ENCODE peak calls at places on chromosomes 11 and 22, in nine cellular contexts. Z is thyroid gland, I is heart right ventricle, L is colonic mucosa, Y is brain microvascular endothelial cell, O is cardiac fibroblast, H is upper lobe of right lung, X is A549, F is stomach. T is an unnamed sample.

GRCh38 chr22:46224771-46225290 is 25.3 kb downstream of the CDPF1 start:
- DNase-seq in Z (no peak), I (no peak), L (no peak), Y (no peak), O (no peak), H (no peak), X (no peak), F (no peak), T (no peak)

GRCh38 chr11:78419327-78419726 is 1.7 kb upstream of the GAB2 start:
- DNase-seq in Z (peak), I (peak), L (peak), Y (peak), O (peak), H (no peak), X (peak), F (peak), T (peak)

GRCh38 chr11:45918331-45918941 is 759 bp upstream of the PEX16 start:
- DNase-seq in Z (peak), I (peak), L (peak), Y (peak), O (peak), H (peak), X (peak), F (peak), T (peak)

GRCh38 chr22:39292561-39293074 is 26.8 kb downstream of the RPL3 start:
- DNase-seq in Z (peak), I (peak), L (peak), Y (peak), O (peak), H (peak), X (peak), F (peak), T (peak)

GRCh38 chr11:47108214-47108613 is 68.5 kb downstream of the ARFGAP2 start:
- DNase-seq in Z (no peak), I (no peak), L (no peak), Y (no peak), O (no peak), H (no peak), X (no peak), F (no peak), T (no peak)

GRCh38 chr11:131229221-131229620 is 141.2 kb upstream of the NTM start:
- DNase-seq in Z (peak), I (no peak), L (no peak), Y (no peak), O (no peak), H (no peak), X (no peak), F (no peak), T (no peak)

GRCh38 chr11:57085604-57086003 is 96.1 kb upstream of the LRRC55 start:
- DNase-seq in Z (no peak), I (no peak), L (no peak), Y (no peak), O (peak), H (no peak), X (peak), F (no peak), T (no peak)

GRCh38 chr11:61413496-61413895 is 16.3 kb downstream of the CPSF7 start:
- DNase-seq in Z (no peak), I (no peak), L (no peak), Y (no peak), O (peak), H (no peak), X (no peak), F (no peak), T (peak)

GRCh38 chr11:31779268-31779879 is 31.7 kb downstream of the PAX6 start:
- DNase-seq in Z (no peak), I (no peak), L (no peak), Y (peak), O (no peak), H (no peak), X (no peak), F (no peak), T (peak)

GRCh38 chr22:45105281-45105700 is 58.4 kb upstream of the NUP50 start:
- DNase-seq in Z (no peak), I (no peak), L (no peak), Y (no peak), O (no peak), H (no peak), X (peak), F (no peak), T (peak)

GRCh38 chr22:17266261-17266971 is 47.2 kb upstream of the ADA2 start:
- DNase-seq in Z (no peak), I (peak), L (peak), Y (no peak), O (no peak), H (no peak), X (no peak), F (no peak), T (no peak)

GRCh38 chr11:88849368-88849767 is 216.4 kb downstream of the GRM5 start:
- DNase-seq in Z (no peak), I (no peak), L (no peak), Y (no peak), O (no peak), H (no peak), X (no peak), F (no peak), T (peak)

GRCh38 chr11:35950082-35950481 is 6.2 kb downstream of the LDLRAD3 start:
- DNase-seq in Z (no peak), I (no peak), L (no peak), Y (no peak), O (no peak), H (no peak), X (no peak), F (no peak), T (peak)

GRCh38 chr22:49972163-49973017 is 11.8 kb downstream of the PIM3 start:
- DNase-seq in Z (peak), I (peak), L (peak), Y (no peak), O (no peak), H (peak), X (no peak), F (peak), T (no peak)

GRCh38 chr11:22539851-22540376 is 85.7 kb downstream of the FANCF start:
- DNase-seq in Z (no peak), I (no peak), L (no peak), Y (peak), O (peak), H (no peak), X (no peak), F (no peak), T (peak)

GRCh38 chr11:114395776-114396175 is 4.5 kb downstream of the C11orf71 start:
- DNase-seq in Z (no peak), I (no peak), L (peak), Y (no peak), O (no peak), H (no peak), X (no peak), F (no peak), T (peak)
- TF ChIP-seq CTCF in Z (no peak), I (no peak), L (no peak), Y (peak), O (peak), H (peak), X (peak), F (no peak), T (peak)

GRCh38 chr11:30452842-30453241 is 129.9 kb downstream of the ARL14EP start:
- DNase-seq in Z (no peak), I (no peak), L (no peak), Y (no peak), O (no peak), H (no peak), X (no peak), F (no peak), T (no peak)

GRCh38 chr11:30453705-30454104 is 130.8 kb downstream of the ARL14EP start:
- DNase-seq in Z (no peak), I (no peak), L (no peak), Y (no peak), O (no peak), H (no peak), X (no peak), F (no peak), T (no peak)

GRCh38 chr11:30452114-30452513 is 129.2 kb downstream of the ARL14EP start:
- DNase-seq in Z (no peak), I (no peak), L (no peak), Y (no peak), O (no peak), H (no peak), X (no peak), F (no peak), T (peak)

GRCh38 chr11:30455025-30455424 is 131.1 kb downstream of the MPPED2 start:
- DNase-seq in Z (no peak), I (no peak), L (no peak), Y (no peak), O (no peak), H (no peak), X (no peak), F (no peak), T (no peak)

GRCh38 chr11:30454108-30454507 is 131.2 kb downstream of the ARL14EP start:
- DNase-seq in Z (no peak), I (no peak), L (no peak), Y (no peak), O (no peak), H (no peak), X (no peak), F (no peak), T (no peak)
- H3K4me3 ChIP-seq in Z (no peak), I (no peak), L (no peak), Y (no peak), O (no peak), H (no peak), X (no peak), F (no peak), T (no peak)

GRCh38 chr11:76600124-76600655 is 70.4 kb downstream of the LRRC32 start:
- DNase-seq in Z (no peak), I (peak), L (no peak), Y (no peak), O (no peak), H (no peak), X (no peak), F (no peak), T (no peak)

GRCh38 chr11:76599041-76600013 is 71.2 kb downstream of the LRRC32 start:
- DNase-seq in Z (no peak), I (peak), L (no peak), Y (peak), O (peak), H (peak), X (no peak), F (no peak), T (no peak)

GRCh38 chr11:76596652-76597051 is 73.9 kb downstream of the LRRC32 start:
- DNase-seq in Z (no peak), I (peak), L (no peak), Y (no peak), O (no peak), H (no peak), X (no peak), F (no peak), T (no peak)

GRCh38 chr11:76597533-76598425 is 72.8 kb downstream of the LRRC32 start:
- DNase-seq in Z (no peak), I (peak), L (no peak), Y (no peak), O (no peak), H (no peak), X (no peak), F (no peak), T (no peak)

GRCh38 chr11:76598426-76598839 is 72.1 kb downstream of the LRRC32 start:
- DNase-seq in Z (no peak), I (peak), L (no peak), Y (no peak), O (peak), H (peak), X (peak), F (no peak), T (peak)
- TF ChIP-seq CTCF in Z (no peak), I (peak), L (no peak), Y (peak), O (peak), H (peak), X (peak), F (no peak), T (peak)

GRCh38 chr11:66418986-66419308 is 1.9 kb upstream of the NPAS4 start:
- DNase-seq in Z (no peak), I (no peak), L (no peak), Y (no peak), O (no peak), H (no peak), X (no peak), F (no peak), T (no peak)

GRCh38 chr11:66421492-66422205 is 814 bp downstream of the NPAS4 start:
- DNase-seq in Z (peak), I (peak), L (peak), Y (peak), O (peak), H (peak), X (peak), F (peak), T (peak)

GRCh38 chr11:66418168-66418985 is 2.5 kb upstream of the NPAS4 start:
- DNase-seq in Z (peak), I (peak), L (peak), Y (peak), O (peak), H (no peak), X (peak), F (peak), T (peak)

GRCh38 chr11:66420671-66421476 is at the start of gene NPAS4:
- DNase-seq in Z (no peak), I (no peak), L (no peak), Y (no peak), O (no peak), H (no peak), X (no peak), F (no peak), T (no peak)

DNA sequence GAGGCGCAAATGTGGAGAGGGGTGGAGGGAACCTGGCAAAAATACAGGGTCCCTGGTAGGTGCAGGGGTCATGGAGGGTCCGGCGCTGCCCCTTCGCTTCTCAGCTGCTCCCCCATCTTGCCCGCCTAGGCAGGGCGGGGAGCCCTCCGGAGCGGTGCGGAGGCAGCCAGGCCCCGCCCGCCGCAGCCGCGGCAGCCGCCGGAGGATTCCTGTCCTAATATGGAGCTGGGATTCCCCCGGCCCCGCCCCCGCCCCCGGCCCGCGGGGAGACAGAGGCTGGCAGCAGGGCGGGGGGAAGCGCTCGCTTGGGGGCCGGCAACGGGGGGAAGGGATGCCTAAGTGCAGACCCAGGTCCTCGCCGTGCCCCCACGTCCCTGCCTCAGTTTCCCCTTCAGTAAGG is 1.0 kb upstream of the NPAS4 start:
- DNase-seq in Z (no peak), I (no peak), L (no peak), Y (no peak), O (no peak), H (no peak), X (no peak), F (no peak), T (no peak)
- H3K4me3 ChIP-seq in Z (no peak), I (no peak), L (no peak), Y (no peak), O (no peak), H (no peak), X (no peak), F (no peak), T (no peak)

DNA sequence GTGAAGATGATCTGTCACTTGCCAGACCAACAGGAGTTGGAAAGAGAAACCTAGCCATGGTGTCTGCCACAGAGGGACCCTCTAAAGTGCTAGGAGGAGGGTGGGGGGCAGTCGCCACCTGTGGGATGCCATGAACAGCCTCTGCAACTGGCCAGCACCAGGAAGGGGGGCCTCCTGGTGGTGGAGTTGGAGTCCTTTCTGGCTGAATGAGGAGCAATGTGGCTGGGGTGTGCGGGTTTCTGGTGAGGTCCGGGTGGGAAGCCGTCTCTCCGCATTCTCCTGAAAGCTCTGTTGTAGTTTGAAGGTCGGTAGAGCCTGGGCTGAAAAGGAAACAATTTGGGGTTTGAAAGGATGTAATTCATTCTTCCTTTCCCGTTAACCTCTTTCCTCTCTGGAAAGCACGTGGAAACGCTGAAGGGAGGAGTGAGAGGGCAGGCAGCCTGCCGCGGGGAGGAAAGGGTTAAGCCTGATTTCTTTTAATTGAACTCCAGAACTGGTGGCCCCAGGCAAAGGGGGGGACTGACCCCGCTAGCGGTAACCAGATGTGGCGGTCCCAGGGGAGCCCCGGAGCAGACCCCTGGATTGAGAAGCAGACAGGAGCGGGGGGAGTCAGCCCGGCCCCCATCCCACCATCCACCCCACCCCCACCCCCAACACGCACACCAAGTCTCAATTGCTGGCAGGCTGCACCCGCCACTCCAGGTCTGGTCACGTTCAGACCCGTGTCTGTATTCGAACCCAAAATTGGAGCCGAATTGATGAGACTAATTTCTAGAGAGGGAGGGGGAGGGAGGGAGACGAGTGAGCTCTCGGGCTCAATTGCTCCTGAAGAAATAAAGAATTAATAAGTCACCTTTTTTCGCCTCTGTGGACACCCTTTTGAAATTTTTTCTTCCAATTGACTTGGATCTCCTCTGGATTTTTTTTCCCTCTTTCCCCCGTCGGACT is 1.8 kb upstream of the FLI1 start:
- DNase-seq in Z (no peak), I (no peak), L (no peak), Y (no peak), O (peak), H (no peak), X (no peak), F (no peak), T (no peak)
- TF ChIP-seq CTCF in Z (no peak), I (peak), L (no peak), Y (peak), O (peak), H (peak), X (no peak), F (no peak), T (no peak)

GRCh38 chr11:15071556-15072255 is 1.7 kb upstream of the CALCB start:
- DNase-seq in Z (no peak), I (no peak), L (no peak), Y (no peak), O (no peak), H (no peak), X (no peak), F (no peak), T (no peak)

GRCh38 chr11:15072551-15073143 is 746 bp upstream of the CALCB start:
- DNase-seq in Z (no peak), I (no peak), L (no peak), Y (no peak), O (no peak), H (no peak), X (no peak), F (no peak), T (no peak)

GRCh38 chr11:15073361-15074205 is at the start of gene CALCB:
- DNase-seq in Z (peak), I (no peak), L (no peak), Y (no peak), O (peak), H (no peak), X (peak), F (no peak), T (peak)

GRCh38 chr11:15075162-15075526 is 1.8 kb downstream of the CALCB start:
- DNase-seq in Z (no peak), I (no peak), L (no peak), Y (no peak), O (no peak), H (no peak), X (no peak), F (no peak), T (no peak)

GRCh38 chr11:15074206-15075161 is 1.1 kb downstream of the CALCB start:
- DNase-seq in Z (peak), I (peak), L (peak), Y (peak), O (peak), H (peak), X (peak), F (peak), T (peak)
- H3K4me3 ChIP-seq in Z (no peak), I (no peak), L (peak), Y (peak), O (peak), H (peak), X (peak), F (peak), T (no peak)

DNA sequence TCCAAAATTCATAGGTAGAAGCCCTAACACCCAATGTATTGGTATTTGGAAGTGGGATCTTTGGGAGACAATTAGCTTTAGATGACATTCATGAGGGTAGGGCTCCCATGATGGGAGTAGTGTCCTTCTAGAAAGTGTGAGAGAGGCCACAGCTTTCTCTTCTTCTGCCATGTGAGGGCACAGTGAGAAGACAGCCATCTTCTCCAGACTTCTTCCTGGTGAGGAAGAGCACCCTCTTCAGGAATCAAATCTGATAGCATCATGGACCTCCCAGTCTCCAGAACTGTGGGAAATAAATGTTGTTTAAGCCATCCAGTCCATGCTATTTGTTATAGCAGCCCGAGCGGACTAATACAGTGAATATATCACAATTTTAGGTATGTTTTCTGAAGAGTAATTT is 96.9 kb downstream of the CNTN5 start:
- DNase-seq in Z (no peak), I (no peak), L (no peak), Y (no peak), O (no peak), H (no peak), X (peak), F (no peak), T (no peak)
- TF ChIP-seq CTCF in Z (no peak), I (no peak), L (no peak), Y (peak), O (no peak), H (no peak), X (no peak), F (no peak), T (no peak)

T was measured in epithelial cell of esophagus.